ENCODE peak calls at places on chromosomes 1 and 21, in six cellular contexts. P, U, Z, V, X and K are unnamed samples.

GRCh38 chr1:228212415-228212965 is 4.6 kb downstream of the OBSCN start:
- DNase-seq in X (no peak), P (no peak), Z (no peak), U (no peak), V (no peak), K (no peak)

GRCh38 chr1:186662752-186663151 is 17.5 kb downstream of the PTGS2 start:
- DNase-seq in P (peak; percentile 33), X (peak; percentile 81), V (no peak), Z (no peak), U (no peak), K (no peak)

GRCh38 chr21:35399002-35399401 is 349.9 kb upstream of the RUNX1 start:
- DNase-seq in U (no peak), Z (no peak), P (no peak), V (no peak), X (no peak), K (no peak)

GRCh38 chr1:231613419-231614349 is 12.9 kb upstream of the DISC1 start:
- DNase-seq in Z (no peak), U (no peak), P (no peak), X (no peak), V (no peak), K (no peak)

GRCh38 chr1:228156941-228157351 is 7.2 kb downstream of the GJC2 start:
- DNase-seq in Z (no peak), U (no peak), X (no peak), P (no peak), V (peak; percentile 10), K (no peak)

GRCh38 chr1:183804916-183805734 is at the start of gene RGL1:
- DNase-seq in V (peak; percentile 76), Z (no peak), U (no peak), P (peak; percentile 81), X (peak; percentile 88), K (peak; percentile 23)

GRCh38 chr1:20069932-20070331 is at the start of gene PLA2G5:
- DNase-seq in P (peak; percentile 43), U (no peak), Z (no peak), X (peak; percentile 6), V (peak; percentile 87), K (no peak)

GRCh38 chr1:7644906-7645750 is 126.0 kb upstream of the VAMP3 start:
- DNase-seq in X (no peak), Z (no peak), U (peak; percentile 43), V (peak; percentile 67), P (no peak), K (no peak)

GRCh38 chr1:162928141-162928540 is 67.2 kb upstream of the CCDC190 start:
- DNase-seq in Z (no peak), X (no peak), V (no peak), P (no peak), U (no peak), K (no peak)

GRCh38 chr1:204384636-204385354 is 25.1 kb upstream of the PLEKHA6 start:
- DNase-seq in Z (no peak), P (peak; percentile 48), U (no peak), V (peak; percentile 38), X (peak; percentile 16), K (no peak)

GRCh38 chr1:27588256-27589232 is 15.4 kb downstream of the AHDC1 start:
- DNase-seq in X (peak; percentile 66), P (peak; percentile 73), U (no peak), V (no peak), Z (no peak), K (no peak)

GRCh38 chr1:65208577-65208976 is 60.6 kb downstream of the AK4 start:
- DNase-seq in X (no peak), U (no peak), P (no peak), Z (no peak), V (peak; percentile 25), K (no peak)

GRCh38 chr21:17612023-17612564 is 607 bp downstream of the BTG3 start:
- DNase-seq in P (peak; percentile 45), V (peak; percentile 22), U (no peak), X (peak; percentile 75), Z (no peak), K (no peak)

GRCh38 chr21:45152265-45152746 is 77.9 kb downstream of the ADARB1 start:
- DNase-seq in V (peak; percentile 33), Z (peak; percentile 87), U (no peak), X (no peak), P (no peak), K (no peak)

GRCh38 chr1:172496678-172497077 is 36.3 kb upstream of the SUCO start:
- DNase-seq in U (no peak), X (no peak), P (no peak), V (no peak), Z (no peak), K (no peak)

GRCh38 chr1:17595602-17595925 is 56.1 kb downstream of the ARHGEF10L start:
- DNase-seq in Z (no peak), P (no peak), U (no peak), X (no peak), V (no peak), K (no peak)

GRCh38 chr1:64645742-64646141 is 99.1 kb upstream of the RAVER2 start:
- DNase-seq in Z (no peak), U (no peak), V (no peak), X (no peak), P (no peak), K (no peak)

GRCh38 chr1:17998889-17999288 is 108.7 kb upstream of the IGSF21 start:
- DNase-seq in Z (peak; percentile 22), X (peak; percentile 2), P (no peak), U (no peak), V (no peak), K (no peak)

GRCh38 chr1:61606448-61607312 is 118.3 kb downstream of the TM2D1 start:
- DNase-seq in X (peak; percentile 71), V (peak; percentile 76), P (peak; percentile 83), U (no peak), Z (no peak), K (no peak)

GRCh38 chr1:2561898-2562895 is 6.0 kb downstream of the TNFRSF14 start:
- DNase-seq in P (no peak), Z (peak; percentile 56), X (no peak), U (no peak), V (no peak), K (no peak)

GRCh38 chr1:29753771-29754607 is 517.7 kb downstream of the PTPRU start:
- DNase-seq in Z (no peak), P (no peak), X (no peak), V (no peak), U (no peak), K (no peak)

GRCh38 chr1:53681647-53682368 is 57.2 kb downstream of the GLIS1 start:
- DNase-seq in U (no peak), Z (peak; percentile 53), V (peak; percentile 17), X (peak; percentile 38), P (no peak), K (no peak)

GRCh38 chr1:53061859-53062714 is at the start of gene PODN:
- DNase-seq in U (no peak), Z (no peak), V (peak; percentile 57), P (no peak), X (peak; percentile 29), K (no peak)

GRCh38 chr1:81254068-81254467 is 546.7 kb upstream of the ADGRL2 start:
- DNase-seq in Z (no peak), U (no peak), P (no peak), V (no peak), X (no peak), K (no peak)

GRCh38 chr1:81252471-81253160 is 548.1 kb upstream of the ADGRL2 start:
- DNase-seq in U (no peak), Z (no peak), P (no peak), X (no peak), V (no peak), K (no peak)

GRCh38 chr1:81259620-81260411 is 540.9 kb upstream of the ADGRL2 start:
- DNase-seq in X (no peak), P (no peak), Z (no peak), V (no peak), U (no peak), K (no peak)

DNA sequence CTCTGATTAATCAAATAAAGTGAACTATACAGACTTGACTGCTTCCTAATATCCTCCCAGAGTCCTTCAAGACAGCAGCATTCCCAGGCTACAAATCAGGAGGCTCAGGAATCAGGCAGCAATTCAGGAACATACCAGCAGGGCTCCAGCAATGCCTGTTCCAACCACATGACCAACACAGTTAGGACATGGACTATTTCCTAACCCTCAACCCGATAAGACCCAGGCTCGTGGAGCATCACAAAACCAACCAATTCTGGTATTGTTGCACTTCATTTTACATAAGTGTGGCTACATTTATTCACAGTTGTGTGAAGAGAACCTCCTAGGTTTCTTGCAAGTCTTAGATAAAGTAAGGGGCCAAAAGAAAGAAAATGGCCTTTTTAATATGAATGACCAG is 546.2 kb upstream of the ADGRL2 start:
- DNase-seq in X (peak; percentile 10), Z (no peak), U (no peak), P (peak; percentile 12), V (no peak), K (no peak)
- TF ChIP-seq CTCF in X (peak; percentile 36), Z (no peak), U (peak; percentile 36), P (peak; percentile 28), V (no peak), K (no peak)

GRCh38 chr1:173523329-173523728 is 46.2 kb downstream of the PRDX6 start:
- DNase-seq in U (no peak), X (no peak), P (no peak), V (no peak), Z (no peak), K (no peak)

GRCh38 chr1:173529106-173529505 is 52.0 kb downstream of the PRDX6 start:
- DNase-seq in P (no peak), X (no peak), V (no peak), Z (no peak), U (no peak), K (no peak)

GRCh38 chr1:173520799-173521198 is 43.7 kb downstream of the PRDX6 start:
- DNase-seq in V (no peak), P (no peak), U (no peak), X (no peak), Z (no peak), K (no peak)

GRCh38 chr1:173527151-173527826 is 50.2 kb downstream of the PRDX6 start:
- DNase-seq in V (no peak), U (no peak), Z (peak; percentile 31), X (peak; percentile 84), P (peak; percentile 81), K (no peak)

GRCh38 chr1:173525936-173526335 is 48.8 kb downstream of the PRDX6 start:
- DNase-seq in Z (no peak), V (no peak), X (no peak), U (no peak), P (no peak), K (no peak)
- TF ChIP-seq CTCF in Z (no peak), V (no peak), X (no peak), U (no peak), P (no peak), K (no peak)

DNA sequence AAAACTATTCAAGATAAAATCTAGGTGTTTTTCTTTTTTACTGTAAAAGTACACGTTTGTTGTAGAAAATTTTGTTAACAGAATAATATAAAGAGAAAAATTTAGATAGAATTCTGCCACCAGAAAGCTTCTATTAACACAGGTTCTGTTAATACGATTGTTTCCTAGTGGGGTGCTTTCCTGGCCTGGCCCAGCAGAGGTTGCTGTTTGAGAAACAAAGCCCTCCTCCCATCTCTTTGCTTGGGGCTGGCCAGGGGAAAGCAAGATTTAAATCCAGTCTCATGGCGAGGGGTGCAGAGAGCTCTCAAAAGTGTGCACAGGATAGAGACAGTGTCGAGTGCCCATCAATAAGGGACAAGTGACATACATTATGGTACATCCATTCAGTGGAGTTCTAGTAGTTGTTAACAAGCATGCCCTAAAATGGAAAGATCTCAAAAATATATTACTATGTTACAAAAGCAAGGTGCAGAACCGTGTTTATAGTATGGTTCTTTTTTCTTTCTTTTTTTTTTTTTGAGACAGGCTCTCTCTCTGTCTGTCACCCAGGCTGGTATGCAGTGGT is 14.6 kb upstream of the ACBD3 start:
- DNase-seq in Z (peak; percentile 66), X (peak; percentile 49), U (no peak), V (no peak), P (peak; percentile 19), K (no peak)
- TF ChIP-seq CTCF in Z (peak; percentile 65), X (peak; percentile 49), U (peak; percentile 53), V (peak; percentile 18), P (peak; percentile 42), K (peak; percentile 54)

GRCh38 chr1:46535063-46535462 is 16.4 kb downstream of the KNCN start:
- DNase-seq in U (no peak), P (peak; percentile 17), X (peak; percentile 34), V (no peak), Z (peak; percentile 74), K (no peak)
- TF ChIP-seq CTCF in U (peak; percentile 39), P (peak; percentile 41), X (peak; percentile 59), V (peak; percentile 45), Z (peak; percentile 85), K (peak; percentile 46)